ENCODE peak calls at places on chromosomes 3 and 15, in nine cellular contexts. Y is EL; L is NCI-H1048; M is dorsolateral prefrontal cortex; N is CD8-positive, alpha-beta T cell; P is stimulated activated CD8-positive, alpha-beta memory T cell treated with anti-CD3 and anti-CD28 coated beads, Interleukin-2, amount 100 ng/mL, for 1 hour; T is stimulated activated CD4-positive, alpha-beta T cell treated with anti-CD3 and anti-CD28 coated beads, Interleukin-1b, Interleukin-23, amount 100 ng/mL, for 1 hour; G is T-cell; F is NCI-H1436 treated with DMSO at 0.1 percent for 48 hours. E is an unnamed sample.

GRCh38 chr3:112089956-112090898 is 4.0 kb downstream of the C3orf52 start:
- DNase-seq in F (peak), L (no peak), M (no peak), P (no peak), T (no peak), N (no peak), Y (no peak), G (no peak), E (no peak)

GRCh38 chr15:67564590-67565345 is 22.3 kb downstream of the MAP2K5 start:
- DNase-seq in M (no peak), G (no peak), Y (peak), P (no peak), N (no peak), F (no peak), L (no peak), T (no peak), E (no peak)

GRCh38 chr15:42890161-42890913 is 30.2 kb downstream of the TTBK2 start:
- DNase-seq in P (no peak), L (no peak), Y (peak), N (no peak), M (no peak), G (no peak), F (no peak), T (no peak), E (no peak)

GRCh38 chr15:69298697-69299441 is at the start of gene PAQR5:
- DNase-seq in L (peak), P (no peak), T (no peak), N (no peak), Y (peak), G (no peak), F (no peak), M (no peak), E (no peak)

GRCh38 chr3:31077021-31077601 is 182.7 kb upstream of the GADL1 start:
- DNase-seq in G (no peak), L (no peak), N (no peak), P (no peak), T (no peak), M (peak), F (no peak), Y (peak), E (no peak)

GRCh38 chr3:180048108-180048507 is 11.4 kb upstream of the PEX5L start:
- DNase-seq in F (no peak), N (no peak), Y (no peak), M (no peak), T (no peak), G (no peak), L (no peak), P (no peak), E (no peak)

GRCh38 chr3:190902292-190902691 is 39.8 kb upstream of the GMNC start:
- DNase-seq in G (no peak), N (no peak), T (no peak), Y (no peak), L (no peak), F (no peak), M (no peak), P (no peak), E (no peak)

GRCh38 chr15:97981058-97981457 is 20.6 kb downstream of the ARRDC4 start:
- DNase-seq in P (no peak), G (no peak), N (no peak), Y (no peak), M (no peak), F (no peak), T (no peak), L (no peak), E (no peak)

GRCh38 chr15:61314443-61314842 is 85.3 kb upstream of the RORA start:
- DNase-seq in F (no peak), N (no peak), T (no peak), Y (no peak), P (no peak), L (no peak), G (no peak), M (no peak), E (no peak)

GRCh38 chr3:30577788-30578187 is 28.6 kb upstream of the TGFBR2 start:
- DNase-seq in G (no peak), F (no peak), T (no peak), Y (no peak), M (no peak), L (no peak), P (no peak), N (no peak), E (no peak)

GRCh38 chr3:46285931-46286330 is 43.7 kb downstream of the CCR3 start:
- DNase-seq in N (no peak), Y (no peak), F (no peak), T (no peak), G (no peak), P (no peak), M (no peak), L (no peak), E (no peak)

GRCh38 chr15:85704720-85705119 is 90.0 kb downstream of the KLHL25 start:
- DNase-seq in G (no peak), F (no peak), N (no peak), T (no peak), Y (no peak), P (no peak), M (no peak), L (no peak), E (no peak)

GRCh38 chr3:195015021-195015420 is 255.9 kb downstream of the XXYLT1 start:
- DNase-seq in M (no peak), G (no peak), N (no peak), T (no peak), L (no peak), F (no peak), Y (peak), P (no peak), E (no peak)

GRCh38 chr3:131655076-131655685 is 152.4 kb upstream of the MRPL3 start:
- DNase-seq in P (no peak), G (no peak), T (no peak), N (no peak), M (no peak), F (no peak), Y (peak), L (no peak), E (no peak)

GRCh38 chr3:181725830-181726229 is 14.1 kb downstream of the SOX2 start:
- DNase-seq in L (no peak), F (no peak), Y (no peak), P (no peak), G (no peak), N (no peak), T (no peak), M (peak), E (no peak)